ENCODE peak calls at places on chromosomes 3 and 15, in five cellular contexts. U is ovary, O is HepG2, J is adrenal gland, F is IMR-90. X is an unnamed sample. For H3K9me3, the result is how much of the 10 kb centered on the place peaks cover.

GRCh38 chr3:129417354-129417753 is 11.1 kb downstream of the EFCAB12 start:
- DNase-seq in O (no peak), F (peak), J (no peak), U (no peak), X (no peak)

GRCh38 chr3:45583021-45583851 is 11.3 kb upstream of the LIMD1 start:
- DNase-seq in O (peak), U (peak), J (peak), F (no peak), X (peak)

GRCh38 chr3:141547791-141548190 is 61.0 kb downstream of the RASA2 start:
- DNase-seq in O (no peak), J (no peak), U (no peak), F (no peak), X (no peak)

GRCh38 chr15:70708839-70709238 is 54.5 kb downstream of the UACA start:
- DNase-seq in F (no peak), O (no peak), U (no peak), J (no peak), X (no peak)

GRCh38 chr3:126521122-126521891 is 2.6 kb upstream of the CHST13 start:
- DNase-seq in J (no peak), F (no peak), U (no peak), O (no peak), X (no peak)

GRCh38 chr3:57226156-57226555 is 1.4 kb upstream of the APPL1 start:
- DNase-seq in J (no peak), U (no peak), O (no peak), F (no peak), X (no peak)

GRCh38 chr3:127473244-127474024 is 117.1 kb downstream of the TPRA1 start:
- DNase-seq in O (peak), U (no peak), F (no peak), J (no peak), X (no peak)

GRCh38 chr3:131193671-131194291 is 167.1 kb downstream of the NEK11 start:
- DNase-seq in J (no peak), U (no peak), O (no peak), F (no peak), X (no peak)

GRCh38 chr15:92165001-92165346 is 228.7 kb upstream of the ST8SIA2 start:
- DNase-seq in J (no peak), O (no peak), U (no peak), F (no peak), X (no peak)

GRCh38 chr3:189272500-189273119 is 100.8 kb downstream of the TPRG1 start:
- DNase-seq in U (no peak), J (no peak), O (no peak), F (no peak), X (no peak)
- H3K9me3 ChIP-seq in U (under half), J (under half), O (under half), F (under half), X (under half)

DNA sequence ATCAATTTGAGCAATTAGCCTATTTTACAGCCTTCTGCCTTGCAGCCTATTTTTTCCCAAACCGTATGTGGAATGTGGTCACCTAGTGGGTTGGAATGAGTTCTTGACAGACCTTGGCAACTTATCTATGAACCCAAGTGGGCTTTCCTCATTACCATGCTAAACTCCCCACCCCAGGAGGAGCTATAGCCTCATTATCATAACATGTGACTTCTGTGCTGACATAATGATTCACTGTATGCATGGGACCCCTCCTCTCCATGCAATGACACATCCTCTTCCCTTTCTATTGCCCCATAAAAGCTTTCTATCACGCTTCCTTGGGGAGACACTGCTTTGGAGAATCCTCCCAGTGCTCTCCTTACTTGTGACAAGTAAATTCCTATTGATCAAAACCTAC is 83.5 kb upstream of the FHIT start:
- DNase-seq in U (no peak), O (no peak), J (no peak), F (no peak), X (no peak)
- H3K4me3 ChIP-seq in U (no peak), O (no peak), J (no peak), F (no peak), X (no peak)

GRCh38 chr15:94287794-94288246 is 56.5 kb downstream of the MCTP2 start:
- DNase-seq in U (no peak), O (no peak), J (no peak), F (no peak), X (peak)
- TF ChIP-seq POLR2A in U (no peak), O (no peak), J (no peak), F (no peak), X (no peak)

DNA sequence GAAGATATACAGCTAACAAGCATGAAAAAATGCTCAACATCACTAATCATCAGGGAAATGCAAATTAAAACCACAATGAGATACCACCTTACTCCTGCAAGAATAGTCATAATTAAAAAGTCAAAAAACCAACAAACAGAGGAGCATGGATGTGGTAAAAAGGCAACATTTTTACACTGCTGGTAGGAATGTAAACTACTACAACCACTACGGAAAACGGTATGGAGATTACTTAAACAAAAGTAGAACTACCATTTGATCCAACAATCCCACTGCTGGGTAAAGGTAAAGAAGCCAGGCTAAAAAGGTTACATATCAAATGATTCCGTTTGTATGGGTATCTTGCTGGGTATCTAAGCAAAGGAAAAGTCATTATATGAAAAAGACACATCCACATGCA is 53.8 kb downstream of the STAG1 start:
- DNase-seq in U (no peak), J (no peak), O (no peak), F (no peak), X (no peak)
- H3K9me3 ChIP-seq in U (under half), J (under half), O (under half), F (under half), X (under half)

GRCh38 chr3:173932624-173933023 is 535.1 kb downstream of the NLGN1 start:
- DNase-seq in J (no peak), O (no peak), U (no peak), F (peak), X (no peak)

GRCh38 chr3:173933113-173933512 is 535.6 kb downstream of the NLGN1 start:
- DNase-seq in J (no peak), U (no peak), F (no peak), O (no peak), X (no peak)

DNA sequence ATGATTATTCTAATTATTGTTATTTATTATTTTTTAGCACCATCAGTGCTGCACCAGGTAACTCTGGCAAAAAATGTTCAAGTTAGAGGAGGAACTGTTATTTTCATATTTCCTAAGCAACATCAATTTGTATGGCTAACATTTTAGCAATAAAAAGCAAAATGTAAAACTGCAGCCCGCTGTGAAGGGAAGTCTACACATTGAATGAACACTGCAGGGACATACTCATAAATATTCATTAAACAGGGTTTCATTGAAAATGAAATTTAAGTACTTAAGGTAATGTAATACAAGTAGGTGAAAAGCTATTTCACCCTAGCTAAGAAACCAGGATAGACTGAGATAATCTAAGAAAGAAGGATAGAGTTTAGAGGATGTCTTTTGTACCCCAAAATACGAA is 532.7 kb downstream of the NLGN1 start:
- DNase-seq in O (no peak), F (no peak), U (no peak), J (no peak), X (no peak)
- H3K4me3 ChIP-seq in O (no peak), F (no peak), U (no peak), J (no peak), X (no peak)

GRCh38 chr3:99817437-99818240 is at the start of gene CMSS1:
- DNase-seq in U (peak), F (peak), O (peak), J (peak), X (peak)
- TF ChIP-seq POLR2A in U (peak), F (peak), O (peak), J (peak), X (peak)